ENCODE peak calls at places on chromosome 7, in four cellular contexts. S is NCI-H1930; G is ELR; X is stimulated activated naive B cell treated with anti-CD40 and anti-IgM and Interleukin-4, amounts not matched to agents 10 μg/mL and 1 μg/mL and 100 μg/mL, for 72 hours. C is an unnamed sample.

GRCh38 chr7:44157116-44158059 is 16.3 kb upstream of the MYL7 start:
- DNase-seq in S (no peak), G (no peak), X (no peak), C (no peak)

GRCh38 chr7:157675427-157675930 is 338.7 kb downstream of the DNAJB6 start:
- DNase-seq in S (no peak), G (no peak), X (no peak), C (peak)

GRCh38 chr7:84134169-84134568 is 60.4 kb downstream of the SEMA3A start:
- DNase-seq in S (no peak), G (no peak), X (no peak), C (no peak)

GRCh38 chr7:27108390-27109127 is 6.1 kb upstream of the HOXA2 start:
- DNase-seq in S (no peak), G (no peak), X (no peak), C (peak)

GRCh38 chr7:11185179-11185578 is 211.5 kb downstream of the PHF14 start:
- DNase-seq in S (no peak), G (no peak), X (no peak), C (no peak)

GRCh38 chr7:155090647-155091046 is 20.5 kb downstream of the HTR5A start:
- DNase-seq in S (no peak), G (peak), X (no peak), C (peak)

GRCh38 chr7:116227678-116228239 is 17.4 kb downstream of the TES start:
- DNase-seq in S (no peak), G (peak), X (no peak), C (peak)

GRCh38 chr7:15462721-15463389 is 99.0 kb downstream of the AGMO start:
- DNase-seq in S (no peak), G (peak), X (no peak), C (peak)

GRCh38 chr7:106284516-106285050 is at the start of gene NAMPT:
- DNase-seq in S (peak), G (peak), X (peak), C (peak)

GRCh38 chr7:28329616-28330373 is 82.5 kb upstream of the CREB5 start:
- DNase-seq in S (no peak), G (peak), X (peak), C (peak)

GRCh38 chr7:86833360-86833759 is 189.7 kb downstream of the GRM3 start:
- DNase-seq in S (no peak), G (no peak), X (no peak), C (no peak)

GRCh38 chr7:127771707-127772106 is 119.7 kb downstream of the SND1 start:
- DNase-seq in S (no peak), G (no peak), X (no peak), C (no peak)

GRCh38 chr7:129240119-129240815 is 15.4 kb downstream of the AHCYL2 start:
- DNase-seq in S (no peak), G (no peak), X (no peak), C (no peak)

GRCh38 chr7:158428842-158429753 is 158.5 kb downstream of the PTPRN2 start:
- DNase-seq in S (no peak), G (no peak), X (no peak), C (no peak)

GRCh38 chr7:26410156-26410555 is 118.5 kb downstream of the SNX10 start:
- DNase-seq in S (no peak), G (no peak), X (no peak), C (no peak)

GRCh38 chr7:47035522-47035921 is 546.4 kb downstream of the TNS3 start:
- DNase-seq in S (no peak), G (no peak), X (no peak), C (no peak)

GRCh38 chr7:149071641-149072437 is 18.7 kb downstream of the ZNF786 start:
- DNase-seq in S (no peak), G (peak), X (no peak), C (no peak)

GRCh38 chr7:82729172-82730030 is 285.8 kb upstream of the CACNA2D1 start:
- DNase-seq in S (no peak), G (peak), X (no peak), C (peak)

GRCh38 chr7:24129597-24129996 is 154.4 kb upstream of the NPY start:
- DNase-seq in S (no peak), G (peak), X (no peak), C (peak)

GRCh38 chr7:94069154-94069739 is 65.1 kb upstream of the BET1 start:
- DNase-seq in S (no peak), G (peak), X (no peak), C (peak)

GRCh38 chr7:114419441-114420107 is 5.0 kb downstream of the FOXP2 start:
- DNase-seq in S (no peak), G (peak), X (no peak), C (no peak)

GRCh38 chr7:104450861-104451260 is 122.5 kb downstream of the LHFPL3 start:
- DNase-seq in S (no peak), G (no peak), X (no peak), C (no peak)

GRCh38 chr7:70637726-70638125 is 494.2 kb upstream of the GALNT17 start:
- DNase-seq in S (no peak), G (no peak), X (no peak), C (no peak)

GRCh38 chr7:83738436-83738835 is 89.5 kb upstream of the SEMA3E start:
- DNase-seq in S (peak), G (no peak), X (no peak), C (no peak)

GRCh38 chr7:24926623-24927539 is 53.1 kb downstream of the OSBPL3 start:
- DNase-seq in S (no peak), G (peak), X (no peak), C (peak)

GRCh38 chr7:154680894-154681659 is 321.8 kb downstream of the PAXIP1 start:
- DNase-seq in S (no peak), G (no peak), X (no peak), C (no peak)

GRCh38 chr7:16603633-16604032 is 41.9 kb downstream of the ANKMY2 start:
- DNase-seq in S (no peak), G (no peak), X (no peak), C (peak)

GRCh38 chr7:51878869-51879268 is 562.3 kb upstream of the COBL start:
- DNase-seq in S (no peak), G (no peak), X (no peak), C (no peak)

GRCh38 chr7:80724249-80724871 is 85.9 kb downstream of the CD36 start:
- DNase-seq in S (no peak), G (peak), X (no peak), C (peak)

GRCh38 chr7:157378390-157378789 is 41.6 kb downstream of the DNAJB6 start:
- DNase-seq in S (no peak), G (no peak), X (no peak), C (no peak)

GRCh38 chr7:100588438-100588837 is 2.3 kb downstream of the FBXO24 start:
- DNase-seq in S (no peak), G (peak), X (no peak), C (peak)

GRCh38 chr7:88217675-88218427 is 2.0 kb downstream of the SRI start:
- DNase-seq in S (no peak), G (no peak), X (peak), C (peak)

GRCh38 chr7:107045195-107045960 is 873 bp downstream of the PRKAR2B start:
- DNase-seq in S (no peak), G (peak), X (no peak), C (peak)